ENCODE peak calls at places on chromosomes 4 and X, in seven cellular contexts. S is stimulated activated CD4-positive, alpha-beta T cell treated with anti-CD3 and anti-CD28 coated beads, Interleukin-15, amount 100 ng/mL, for 1 hour; L is HFFc6; J is upper lobe of right lung; F is left ventricle myocardium inferior; T is stromal cell of bone marrow; Q is stimulated activated CD8-positive, alpha-beta memory T cell treated with anti-CD3 and anti-CD28 coated beads, Interleukin-7, amount 100 ng/mL, for 1 hour. P is an unnamed sample.

GRCh38 chr4:153421980-153422379 is 44.2 kb upstream of the TMEM131L start:
- DNase-seq in S (no peak), L (no peak), J (no peak), F (no peak), T (no peak), Q (no peak), P (no peak)

GRCh38 chrX:108134724-108135123 is 43.1 kb downstream of the ATG4A start:
- DNase-seq in S (no peak), L (no peak), J (no peak), F (no peak), T (no peak), Q (no peak), P (no peak)

GRCh38 chr4:82388405-82388804 is 14.6 kb upstream of the HNRNPD start:
- DNase-seq in S (no peak), L (no peak), J (no peak), F (no peak), T (no peak), Q (no peak), P (no peak)

GRCh38 chr4:4810365-4810764 is 49.1 kb upstream of the MSX1 start:
- DNase-seq in S (no peak), L (no peak), J (no peak), F (no peak), T (no peak), Q (no peak), P (no peak)

GRCh38 chr4:7693237-7693608 is 246.4 kb downstream of the AFAP1 start:
- DNase-seq in S (no peak), L (no peak), J (no peak), F (no peak), T (no peak), Q (no peak), P (no peak)

GRCh38 chr4:103397527-103397926 is 199.4 kb upstream of the CENPE start:
- DNase-seq in S (no peak), L (no peak), J (no peak), F (no peak), T (no peak), Q (no peak), P (no peak)

GRCh38 chrX:17030092-17030491 is 83.6 kb downstream of the REPS2 start:
- DNase-seq in S (no peak), L (no peak), J (no peak), F (no peak), T (no peak), Q (no peak), P (no peak)

GRCh38 chr4:156779774-156780173 is 191.8 kb downstream of the PDGFC start:
- DNase-seq in S (no peak), L (peak), J (no peak), F (no peak), T (peak), Q (no peak), P (no peak)

GRCh38 chrX:45758319-45758718 is 557.6 kb upstream of the DIPK2B start:
- DNase-seq in S (no peak), L (peak), J (no peak), F (no peak), T (peak), Q (no peak), P (no peak)

GRCh38 chr4:6303943-6304342 is 34.3 kb downstream of the WFS1 start:
- DNase-seq in S (no peak), L (no peak), J (no peak), F (no peak), T (no peak), Q (no peak), P (no peak)

GRCh38 chr4:183411291-183411861 is 33.1 kb upstream of the CDKN2AIP start:
- DNase-seq in S (no peak), L (no peak), J (no peak), F (no peak), T (no peak), Q (no peak), P (no peak)

GRCh38 chr4:56289934-56290333 is 97.4 kb downstream of the AASDH start:
- DNase-seq in S (no peak), L (no peak), J (no peak), F (no peak), T (no peak), Q (no peak), P (no peak)

GRCh38 chrX:105648732-105649131 is 173.6 kb upstream of the NRK start:
- DNase-seq in S (no peak), L (no peak), J (no peak), F (no peak), T (no peak), Q (no peak), P (no peak)

P was measured in left ventricle myocardium superior.